ENCODE peak calls at places on chromosomes 7 and 10, in eight cellular contexts. One of them, this sample, is unnamed.

GRCh38 chr10:72260588-72261322 is 13.0 kb upstream of the DDIT4 start:
- DNase-seq in C1 segment of cervical spinal cord: peak
- DNase-seq in endothelial cell: peak
- DNase-seq in GF-D8: no peak
- DNase-seq in astrocyte: peak
- DNase-seq in GM23338: peak
- DNase-seq in A172: no peak
- DNase-seq in nephron progenitor cell: peak
- DNase-seq in this sample: peak

GRCh38 chr7:51263631-51264484 is 52.8 kb downstream of the COBL start:
- DNase-seq in A172: no peak
- DNase-seq in GM23338: no peak
- DNase-seq in endothelial cell: no peak
- DNase-seq in C1 segment of cervical spinal cord: no peak
- DNase-seq in GF-D8: no peak
- DNase-seq in astrocyte: no peak
- DNase-seq in nephron progenitor cell: no peak
- DNase-seq in this sample: no peak

GRCh38 chr10:102646610-102647432 is 2.5 kb downstream of the TRIM8 start:
- DNase-seq in GM23338: no peak
- DNase-seq in A172: no peak
- DNase-seq in nephron progenitor cell: peak
- DNase-seq in astrocyte: no peak
- DNase-seq in GF-D8: no peak
- DNase-seq in C1 segment of cervical spinal cord: peak
- DNase-seq in endothelial cell: no peak
- DNase-seq in this sample: no peak

GRCh38 chr7:119472398-119473038 is 800.5 kb upstream of the KCND2 start:
- DNase-seq in C1 segment of cervical spinal cord: peak
- DNase-seq in A172: no peak
- DNase-seq in nephron progenitor cell: peak
- DNase-seq in astrocyte: no peak
- DNase-seq in GM23338: peak
- DNase-seq in endothelial cell: no peak
- DNase-seq in GF-D8: no peak
- DNase-seq in this sample: no peak

GRCh38 chr7:40506158-40506557 is 371.4 kb downstream of the SUGCT start:
- DNase-seq in nephron progenitor cell: no peak
- DNase-seq in A172: no peak
- DNase-seq in astrocyte: no peak
- DNase-seq in GF-D8: no peak
- DNase-seq in endothelial cell: no peak
- DNase-seq in GM23338: no peak
- DNase-seq in C1 segment of cervical spinal cord: no peak
- DNase-seq in this sample: no peak

GRCh38 chr10:28305551-28305950 is 2.7 kb upstream of the MPP7 start:
- DNase-seq in C1 segment of cervical spinal cord: no peak
- DNase-seq in GM23338: no peak
- DNase-seq in nephron progenitor cell: no peak
- DNase-seq in A172: no peak
- DNase-seq in astrocyte: no peak
- DNase-seq in endothelial cell: no peak
- DNase-seq in GF-D8: no peak
- DNase-seq in this sample: no peak

GRCh38 chr7:36984710-36985308 is 260.5 kb upstream of the AOAH start:
- DNase-seq in astrocyte: no peak
- DNase-seq in GM23338: no peak
- DNase-seq in endothelial cell: no peak
- DNase-seq in GF-D8: peak
- DNase-seq in C1 segment of cervical spinal cord: peak
- DNase-seq in A172: no peak
- DNase-seq in nephron progenitor cell: no peak
- DNase-seq in this sample: no peak

GRCh38 chr7:14806886-14807285 is 95.7 kb downstream of the DGKB start:
- DNase-seq in A172: no peak
- DNase-seq in GF-D8: no peak
- DNase-seq in nephron progenitor cell: no peak
- DNase-seq in GM23338: no peak
- DNase-seq in C1 segment of cervical spinal cord: no peak
- DNase-seq in endothelial cell: no peak
- DNase-seq in astrocyte: peak
- DNase-seq in this sample: no peak

GRCh38 chr7:151319189-151319588 is 22.4 kb upstream of the NUB1 start:
- DNase-seq in GM23338: no peak
- DNase-seq in C1 segment of cervical spinal cord: no peak
- DNase-seq in endothelial cell: no peak
- DNase-seq in GF-D8: no peak
- DNase-seq in nephron progenitor cell: no peak
- DNase-seq in A172: no peak
- DNase-seq in astrocyte: no peak
- DNase-seq in this sample: no peak

GRCh38 chr7:44885394-44886317 is at the start of gene PURB:
- DNase-seq in nephron progenitor cell: peak
- DNase-seq in A172: peak
- DNase-seq in endothelial cell: peak
- DNase-seq in GF-D8: peak
- DNase-seq in GM23338: peak
- DNase-seq in astrocyte: peak
- DNase-seq in C1 segment of cervical spinal cord: peak
- DNase-seq in this sample: peak

GRCh38 chr10:34911661-34912205 is 96.6 kb upstream of the PARD3 start:
- DNase-seq in C1 segment of cervical spinal cord: no peak
- DNase-seq in GM23338: no peak
- DNase-seq in GF-D8: no peak
- DNase-seq in nephron progenitor cell: no peak
- DNase-seq in endothelial cell: no peak
- DNase-seq in A172: no peak
- DNase-seq in astrocyte: no peak
- DNase-seq in this sample: no peak

This sample was measured in HT1080.